ENCODE peak calls at places on chromosomes 11 and 22, in five cellular contexts. U is NCI-H1105 treated with DMSO at 0.1 percent for 48 hours; W is activated T-cell treated with anti-CD3 and anti-CD28 coated beads, Interleukin-2, amount 50 U/mL, for 72 hours; S is spleen; H is brain microvascular endothelial cell. K is an unnamed sample.

GRCh38 chr11:66386171-66387069 is 14.9 kb upstream of the SLC29A2 start:
- DNase-seq in U (peak), H (peak), W (peak), S (peak), K (peak)

GRCh38 chr22:49664891-49665290 is 162.8 kb downstream of the BRD1 start:
- DNase-seq in W (no peak), H (no peak), S (no peak), U (no peak), K (no peak)

GRCh38 chr11:13169709-13170108 is 107.9 kb upstream of the BMAL1 start:
- DNase-seq in U (peak), S (no peak), W (no peak), H (peak), K (no peak)

GRCh38 chr22:19667872-19668740 is 46.2 kb upstream of the SEPTIN5 start:
- DNase-seq in S (no peak), H (no peak), U (no peak), W (no peak), K (no peak)

GRCh38 chr11:119734788-119735187 is 5.8 kb upstream of the NECTIN1 start:
- DNase-seq in S (no peak), H (no peak), W (no peak), U (peak), K (no peak)

GRCh38 chr11:2355000-2355644 is 22.0 kb upstream of the CD81 start:
- DNase-seq in H (peak), W (no peak), U (no peak), S (no peak), K (no peak)

GRCh38 chr11:110525883-110526282 is 96.1 kb downstream of the FDX1 start:
- DNase-seq in H (peak), U (peak), W (no peak), S (no peak), K (no peak)

GRCh38 chr11:494761-495536 is 12.1 kb downstream of the RNH1 start:
- DNase-seq in U (no peak), W (no peak), S (no peak), H (no peak), K (no peak)

GRCh38 chr11:78261869-78262637 is 73.3 kb downstream of the USP35 start:
- DNase-seq in U (no peak), S (no peak), W (no peak), H (no peak), K (no peak)

GRCh38 chr11:61695917-61696316 is 15.7 kb downstream of the DAGLA start:
- DNase-seq in S (peak), W (peak), H (peak), U (no peak), K (no peak)

GRCh38 chr11:8785457-8785856 is 102.9 kb downstream of the RPL27A start:
- DNase-seq in W (no peak), U (no peak), S (no peak), H (no peak), K (no peak)

GRCh38 chr11:106271126-106271525 is 193.7 kb downstream of the AASDHPPT start:
- DNase-seq in H (no peak), S (no peak), W (no peak), U (no peak), K (no peak)

GRCh38 chr11:57426754-57427691 is at the start of gene SLC43A3:
- DNase-seq in S (peak), U (no peak), H (peak), W (peak), K (no peak)

GRCh38 chr22:27181537-27181936 is 524.1 kb downstream of the MIAT start:
- DNase-seq in W (no peak), H (no peak), S (no peak), U (no peak), K (no peak)

GRCh38 chr11:75189075-75189474 is 38.2 kb downstream of the SLCO2B1 start:
- DNase-seq in U (no peak), S (no peak), W (no peak), H (no peak), K (no peak)

GRCh38 chr11:27331984-27332383 is 31.0 kb downstream of the CCDC34 start:
- DNase-seq in U (no peak), S (no peak), H (peak), W (no peak), K (no peak)

GRCh38 chr22:24810043-24810749 is 4.2 kb downstream of the SGSM1 start:
- DNase-seq in W (no peak), S (no peak), H (no peak), U (peak), K (peak)

GRCh38 chr22:28921585-28921879 is 38.2 kb downstream of the ZNRF3 start:
- DNase-seq in U (no peak), H (no peak), S (no peak), W (no peak), K (no peak)

K was measured in NCI-H748 treated with DMSO at 0.1 percent for 48 hours.